ENCODE peak calls at places on chromosomes 13 and 19, in ten cellular contexts. S is colonic mucosa; N is fibroblast of lung; L is breast epithelium; T is psoas muscle; X is tibial nerve; Q is mammary epithelial cell; J is heart left ventricle; F is A549; B is CD8-positive, alpha-beta T cell. Z is an unnamed sample.

GRCh38 chr13:27168870-27169525 is 2.6 kb downstream of the USP12 start:
- DNase-seq in S (peak; percentile 64), N (peak; percentile 29), L (no peak), T (no peak), X (no peak), Q (no peak), J (no peak), F (no peak), B (no peak), Z (no peak)

GRCh38 chr13:42649761-42650289 is 75.9 kb downstream of the TNFSF11 start:
- DNase-seq in S (no peak), N (no peak), L (no peak), T (no peak), X (no peak), Q (no peak), J (no peak), F (no peak), B (no peak), Z (no peak)

GRCh38 chr19:4570423-4570822 is 10.9 kb upstream of the SEMA6B start:
- DNase-seq in S (no peak), N (no peak), L (no peak), T (no peak), X (no peak), Q (no peak), J (no peak), F (no peak), B (no peak), Z (no peak)

GRCh38 chr19:30076101-30076551 is 134.1 kb downstream of the URI1 start:
- DNase-seq in S (no peak), N (no peak), L (peak; percentile 30), T (peak; percentile 34), X (no peak), Q (no peak), J (peak; percentile 31), F (no peak), B (no peak), Z (no peak)

GRCh38 chr19:48249502-48250014 is 6.2 kb downstream of the CARD8 start:
- DNase-seq in S (peak; percentile 34), N (no peak), L (no peak), T (peak; percentile 59), X (no peak), Q (no peak), J (peak; percentile 76), F (no peak), B (peak; percentile 77), Z (peak; percentile 70)

GRCh38 chr19:50719119-50719435 is 525 bp downstream of the SHANK1 start:
- DNase-seq in S (no peak), N (no peak), L (no peak), T (no peak), X (no peak), Q (no peak), J (no peak), F (no peak), B (no peak), Z (no peak)

GRCh38 chr13:51380269-51380668 is 40.8 kb downstream of the SERPINE3 start:
- DNase-seq in S (no peak), N (peak; percentile 43), L (no peak), T (no peak), X (no peak), Q (peak; percentile 33), J (no peak), F (no peak), B (no peak), Z (no peak)

GRCh38 chr19:408441-409005 is 424 bp downstream of the C2CD4C start:
- DNase-seq in S (no peak), N (no peak), L (peak; percentile 41), T (peak; percentile 46), X (peak; percentile 6), Q (no peak), J (peak; percentile 57), F (no peak), B (no peak), Z (no peak)

GRCh38 chr13:51547425-51548176 is 36.7 kb upstream of the WDFY2 start:
- DNase-seq in S (no peak), N (no peak), L (no peak), T (no peak), X (no peak), Q (no peak), J (no peak), F (no peak), B (no peak), Z (no peak)

GRCh38 chr13:85166891-85167290 is 632.3 kb downstream of the SLITRK6 start:
- DNase-seq in S (no peak), N (no peak), L (no peak), T (no peak), X (no peak), Q (no peak), J (no peak), F (no peak), B (no peak), Z (no peak)

GRCh38 chr19:39407644-39408391 is 1.2 kb downstream of the ZFP36 start:
- DNase-seq in S (peak; percentile 54), N (no peak), L (peak; percentile 82), T (peak; percentile 82), X (no peak), Q (peak; percentile 65), J (peak; percentile 76), F (peak; percentile 60), B (peak; percentile 77), Z (peak; percentile 57)

GRCh38 chr13:80217614-80218456 is 123.1 kb downstream of the SPRY2 start:
- DNase-seq in S (no peak), N (peak; percentile 97), L (no peak), T (no peak), X (no peak), Q (no peak), J (no peak), F (peak; percentile 31), B (no peak), Z (no peak)

GRCh38 chr13:46006688-46007452 is 45.7 kb downstream of the ZC3H13 start:
- DNase-seq in S (no peak), N (peak; percentile 53), L (no peak), T (no peak), X (no peak), Q (no peak), J (no peak), F (no peak), B (no peak), Z (no peak)

GRCh38 chr13:32059511-32059984 is 28.0 kb downstream of the FRY start:
- DNase-seq in S (no peak), N (no peak), L (no peak), T (no peak), X (no peak), Q (no peak), J (no peak), F (no peak), B (no peak), Z (no peak)

GRCh38 chr19:17136617-17137016 is 61.0 kb downstream of the MYO9B start:
- DNase-seq in S (no peak), N (no peak), L (no peak), T (no peak), X (no peak), Q (no peak), J (no peak), F (no peak), B (no peak), Z (no peak)
- H3K27ac ChIP-seq in S (no peak overlapping the region), N (no peak overlapping the region), L (peak overlapping the region; percentile 98), T (peak overlapping the region; percentile 85), X (peak overlapping the region; percentile 72), Q (peak overlapping the region; percentile 79), J (peak overlapping the region; percentile 89), F (peak overlapping the region; percentile 91), B (no peak overlapping the region), Z (no peak overlapping the region)

GRCh38 chr19:15666186-15666585 is 6.7 kb upstream of the CYP4F12 start:
- DNase-seq in S (no peak), N (no peak), L (no peak), T (no peak), X (no peak), Q (no peak), J (no peak), F (no peak), B (no peak), Z (no peak)
- H3K9me3 ChIP-seq in S (no peaks in the 10 kb centered on the region), N (no peaks in the 10 kb centered on the region), L (no peaks in the 10 kb centered on the region), T (peaks cover 7% of the 10 kb centered on the region), X (no peaks in the 10 kb centered on the region), Q (no peaks in the 10 kb centered on the region), J (no peaks in the 10 kb centered on the region), F (no peaks in the 10 kb centered on the region), B (no peaks in the 10 kb centered on the region), Z (no peaks in the 10 kb centered on the region)

GRCh38 chr13:112587359-112587766 is 590 bp downstream of the TUBGCP3 start:
- DNase-seq in S (peak; percentile 87), N (peak; percentile 79), L (peak; percentile 71), T (peak; percentile 95), X (peak; percentile 53), Q (peak; percentile 75), J (peak; percentile 93), F (peak; percentile 69), B (peak; percentile 68), Z (peak; percentile 26)
- TF ChIP-seq CTCF in S (no peak), N (no peak), L (no peak), T (no peak), X (no peak), Q (no peak), J (no peak), F (no peak), B (no peak), Z (no peak)

GRCh38 chr13:113456116-113456702 is 2.9 kb upstream of the ADPRHL1 start:
- DNase-seq in S (no peak), N (no peak), L (no peak), T (peak; percentile 28), X (no peak), Q (no peak), J (no peak), F (no peak), B (no peak), Z (no peak)

GRCh38 chr13:113453962-113454361 is 674 bp upstream of the ADPRHL1 start:
- DNase-seq in S (no peak), N (peak; percentile 26), L (no peak), T (peak; percentile 44), X (no peak), Q (no peak), J (no peak), F (no peak), B (no peak), Z (no peak)

GRCh38 chr13:113455384-113455783 is 2.1 kb upstream of the ADPRHL1 start:
- DNase-seq in S (no peak), N (no peak), L (no peak), T (peak; percentile 38), X (no peak), Q (no peak), J (no peak), F (no peak), B (no peak), Z (no peak)

GRCh38 chr13:113452942-113453901 is at the start of gene ADPRHL1:
- DNase-seq in S (no peak), N (no peak), L (peak; percentile 43), T (peak; percentile 91), X (no peak), Q (no peak), J (peak; percentile 73), F (no peak), B (no peak), Z (no peak)

GRCh38 chr13:113454936-113455335 is 1.6 kb upstream of the ADPRHL1 start:
- DNase-seq in S (no peak), N (no peak), L (no peak), T (peak; percentile 22), X (no peak), Q (no peak), J (no peak), F (no peak), B (no peak), Z (no peak)
- H3K27ac ChIP-seq in S (no peak overlapping the region), N (no peak overlapping the region), L (no peak overlapping the region), T (no peak overlapping the region), X (no peak overlapping the region), Q (no peak overlapping the region), J (peak overlapping the region; percentile 94), F (no peak overlapping the region), B (no peak overlapping the region), Z (no peak overlapping the region)